ENCODE peak calls at places on chromosomes 6 and 20, in five cellular contexts. D is MM.1S, N is fibroblast of lung, P is esophagus squamous epithelium, F is kidney epithelial cell. Z is an unnamed sample.

GRCh38 chr6:3913077-3913957 is 64.1 kb downstream of the FAM50B start:
- DNase-seq in F (peak; percentile 95), N (peak; percentile 99), P (no peak), D (no peak), Z (peak; percentile 95)

GRCh38 chr6:89290401-89291155 is 24.5 kb downstream of the GABRR2 start:
- DNase-seq in D (no peak), N (no peak), P (no peak), F (no peak), Z (no peak)

GRCh38 chr20:6767536-6768227 is at the start of gene BMP2:
- DNase-seq in N (peak; percentile 75), F (no peak), P (no peak), D (peak; percentile 70), Z (no peak)

GRCh38 chr6:1864496-1864895 is 254.8 kb downstream of the FOXC1 start:
- DNase-seq in P (no peak), D (no peak), N (peak; percentile 15), F (peak; percentile 9), Z (no peak)

GRCh38 chr20:32909896-32910571 is 51.3 kb downstream of the EFCAB8 start:
- DNase-seq in D (no peak), F (no peak), P (no peak), N (no peak), Z (no peak)

GRCh38 chr20:6008254-6008653 is 45.6 kb downstream of the LRRN4 start:
- DNase-seq in P (peak; percentile 3), F (peak; percentile 79), D (no peak), N (peak; percentile 90), Z (peak; percentile 85)

GRCh38 chr20:57426156-57426769 is 35.1 kb downstream of the RBM38 start:
- DNase-seq in F (no peak), D (no peak), P (no peak), N (no peak), Z (no peak)

GRCh38 chr6:21846541-21847451 is 253.2 kb downstream of the SOX4 start:
- DNase-seq in P (no peak), D (no peak), F (peak; percentile 57), N (peak; percentile 54), Z (no peak)

GRCh38 chr6:99607416-99608036 is 893 bp downstream of the PRDM13 start:
- DNase-seq in P (no peak), N (no peak), D (no peak), F (no peak), Z (no peak)

GRCh38 chr6:101391772-101392560 is 1.5 kb upstream of the GRIK2 start:
- DNase-seq in F (no peak), N (peak; percentile 15), D (no peak), P (no peak), Z (no peak)

GRCh38 chr6:128759901-128760300 is 123.0 kb upstream of the LAMA2 start:
- DNase-seq in P (no peak), N (no peak), D (no peak), F (no peak), Z (no peak)

GRCh38 chr6:167930300-167930699 is 67.2 kb upstream of the KIF25 start:
- DNase-seq in N (peak; percentile 87), P (no peak), D (no peak), F (peak; percentile 28), Z (no peak)

GRCh38 chr6:88761237-88762031 is 202.0 kb downstream of the RNGTT start:
- DNase-seq in F (no peak), D (no peak), P (no peak), N (no peak), Z (no peak)

GRCh38 chr6:16136086-16136485 is 7.2 kb downstream of the MYLIP start:
- DNase-seq in P (no peak), F (no peak), N (no peak), D (no peak), Z (no peak)

GRCh38 chr6:2853766-2854393 is 12.2 kb upstream of the SERPINB1 start:
- DNase-seq in F (no peak), D (no peak), P (no peak), N (peak; percentile 75), Z (no peak)

GRCh38 chr6:75855047-75855446 is 106.0 kb downstream of the MYO6 start:
- DNase-seq in D (peak; percentile 71), N (peak; percentile 62), F (peak; percentile 12), P (no peak), Z (peak; percentile 7)
- TF ChIP-seq CTCF in D (peak; percentile 55), N (peak; percentile 65), F (peak; percentile 60), P (no peak), Z (peak; percentile 65)

DNA sequence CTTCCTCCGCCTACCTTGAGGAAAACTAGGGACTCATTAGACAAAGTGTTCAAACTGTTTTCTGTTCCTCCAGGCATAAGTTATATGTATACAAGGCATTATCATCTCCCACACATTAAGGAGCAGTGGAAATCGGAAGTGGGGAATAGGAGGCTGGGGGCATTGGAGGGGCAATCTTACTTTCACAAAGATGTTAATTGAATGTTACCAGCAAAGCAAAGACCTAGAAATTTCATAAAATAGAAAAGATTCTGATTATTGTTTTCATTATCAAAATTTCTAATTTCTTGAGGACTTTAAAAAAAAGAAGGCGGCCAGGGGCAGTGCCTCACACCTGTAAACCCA is 501.7 kb upstream of the JARID2 start:
- DNase-seq in P (no peak), D (no peak), N (no peak), F (no peak), Z (no peak)
- H3K4me3 ChIP-seq in P (no peak overlapping the region), D (no peak overlapping the region), N (no peak overlapping the region), F (no peak overlapping the region), Z (no peak overlapping the region)

GRCh38 chr6:119314894-119315272 is 34.7 kb downstream of the MAN1A1 start:
- DNase-seq in F (no peak), P (no peak), N (no peak), D (no peak), Z (no peak)

GRCh38 chr6:119312875-119313338 is 36.7 kb downstream of the MAN1A1 start:
- DNase-seq in N (no peak), D (no peak), P (no peak), F (no peak), Z (no peak)

GRCh38 chr6:119312441-119312840 is 37.1 kb downstream of the MAN1A1 start:
- DNase-seq in F (no peak), N (no peak), D (no peak), P (no peak), Z (no peak)

GRCh38 chr6:119311514-119312142 is 37.9 kb downstream of the MAN1A1 start:
- DNase-seq in N (no peak), D (no peak), F (no peak), P (no peak), Z (no peak)

GRCh38 chr6:119313937-119314893 is 35.3 kb downstream of the MAN1A1 start:
- DNase-seq in P (no peak), D (no peak), F (no peak), N (no peak), Z (no peak)
- TF ChIP-seq CTCF in P (no peak), D (no peak), F (no peak), N (no peak), Z (no peak)

DNA sequence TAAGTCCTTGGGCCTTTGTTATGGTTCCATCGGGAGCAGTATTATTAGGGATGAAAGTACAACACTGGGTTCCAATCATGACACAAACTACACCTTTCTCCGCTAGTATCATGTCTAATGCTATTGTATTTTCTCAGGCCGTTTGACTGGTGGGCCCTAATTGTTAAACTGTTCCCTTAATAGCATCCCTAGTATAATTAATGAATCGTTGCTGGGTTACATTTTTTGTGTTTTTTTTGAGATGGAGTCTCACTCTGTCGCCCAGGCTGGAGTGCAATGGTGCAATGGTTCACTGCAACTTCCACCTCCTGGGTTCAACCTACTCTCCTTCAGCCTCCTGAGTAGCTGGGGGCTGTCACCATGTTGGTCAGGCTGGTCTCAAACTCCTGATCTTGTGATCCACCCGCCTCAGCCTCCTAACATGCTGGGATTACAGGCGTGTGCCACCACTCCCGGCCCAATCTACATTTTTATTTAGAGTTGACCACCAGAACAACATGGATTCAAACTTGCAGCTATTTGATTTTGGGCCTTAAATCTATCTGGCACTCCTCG is 4.1 kb upstream of the ZNFX1 start:
- DNase-seq in D (no peak), N (no peak), F (no peak), P (no peak), Z (no peak)
- H3K4me3 ChIP-seq in D (no peak overlapping the region), N (no peak overlapping the region), F (no peak overlapping the region), P (no peak overlapping the region), Z (peak overlapping the region; percentile 100)